ENCODE peak calls at places on chromosomes 12 and 14, in four cellular contexts. H, U, J and E are unnamed samples.

GRCh38 chr14:90177537-90178189 is 78.7 kb upstream of the PSMC1 start:
- DNase-seq in H (no peak), U (no peak), J (no peak), E (no peak)

GRCh38 chr12:82862876-82863649 is 176.4 kb downstream of the TMTC2 start:
- DNase-seq in H (no peak), U (no peak), J (no peak), E (no peak)

GRCh38 chr12:24014853-24015590 is 65.6 kb upstream of the SOX5 start:
- DNase-seq in H (no peak), U (no peak), J (no peak), E (no peak)

GRCh38 chr14:58243790-58244555 is 670 bp upstream of the PSMA3 start:
- DNase-seq in H (no peak), U (peak), J (peak), E (no peak)

GRCh38 chr14:63598821-63599220 is 42.9 kb downstream of the WDR89 start:
- DNase-seq in H (no peak), U (no peak), J (no peak), E (no peak)

GRCh38 chr12:24038211-24038997 is 88.9 kb upstream of the SOX5 start:
- DNase-seq in H (no peak), U (no peak), J (no peak), E (no peak)

GRCh38 chr12:132210223-132211055 is 66.2 kb downstream of the NOC4L start:
- DNase-seq in H (no peak), U (no peak), J (no peak), E (no peak)

GRCh38 chr12:47801170-47801903 is 18.4 kb downstream of the HDAC7 start:
- DNase-seq in H (no peak), U (no peak), J (peak), E (no peak)

GRCh38 chr12:123748661-123749060 is 13.4 kb upstream of the DNAH10 start:
- DNase-seq in H (no peak), U (no peak), J (no peak), E (no peak)

GRCh38 chr12:6069452-6070093 is 54.9 kb downstream of the VWF start:
- DNase-seq in H (peak), U (no peak), J (no peak), E (peak)

GRCh38 chr12:124150176-124150575 is 144.7 kb upstream of the RFLNA start:
- DNase-seq in H (no peak), U (no peak), J (no peak), E (no peak)

GRCh38 chr14:75428230-75429104 is 645 bp downstream of the JDP2 start:
- DNase-seq in H (no peak), U (peak), J (no peak), E (peak)

GRCh38 chr12:22855456-22855855 is 230.5 kb downstream of the ETNK1 start:
- DNase-seq in H (no peak), U (no peak), J (no peak), E (no peak)

GRCh38 chr14:86570371-86570770 is 1040.4 kb downstream of the FLRT2 start:
- DNase-seq in H (no peak), U (no peak), J (no peak), E (peak)

GRCh38 chr14:76257111-76257803 is 105.5 kb downstream of the GPATCH2L start:
- DNase-seq in H (no peak), U (no peak), J (no peak), E (no peak)

GRCh38 chr12:46491548-46491947 is 119.0 kb upstream of the SLC38A2 start:
- DNase-seq in H (no peak), U (no peak), J (peak), E (no peak)

GRCh38 chr12:30622509-30622908 is 73.2 kb downstream of the IPO8 start:
- DNase-seq in H (no peak), U (no peak), J (no peak), E (no peak)

GRCh38 chr12:34295366-34296142 is 273.3 kb downstream of the ALG10 start:
- DNase-seq in H (no peak), U (no peak), J (no peak), E (peak)

GRCh38 chr14:31944256-31945073 is 132.6 kb upstream of the ARHGAP5 start:
- DNase-seq in H (no peak), U (no peak), J (no peak), E (no peak)

GRCh38 chr12:4370265-4370664 is 9.2 kb downstream of the FGF23 start:
- DNase-seq in H (no peak), U (no peak), J (no peak), E (no peak)

GRCh38 chr14:75793806-75794205 is 132.8 kb downstream of the TTLL5 start:
- DNase-seq in H (no peak), U (no peak), J (no peak), E (no peak)

GRCh38 chr14:76936483-76936882 is 92.0 kb downstream of the IRF2BPL start:
- DNase-seq in H (no peak), U (no peak), J (no peak), E (no peak)

GRCh38 chr14:72932893-72933292 is 6.6 kb downstream of the DCAF4 start:
- DNase-seq in H (no peak), U (no peak), J (no peak), E (no peak)

GRCh38 chr12:111455448-111456320 is 50.0 kb downstream of the SH2B3 start:
- DNase-seq in H (no peak), U (no peak), J (no peak), E (no peak)

GRCh38 chr12:8827551-8828347 is 5.3 kb downstream of the A2ML1 start:
- DNase-seq in H (no peak), U (no peak), J (no peak), E (no peak)

GRCh38 chr14:91888641-91889476 is 21.5 kb upstream of the TC2N start:
- DNase-seq in H (no peak), U (no peak), J (no peak), E (no peak)

GRCh38 chr12:101536069-101536674 is 58.6 kb upstream of the MYBPC1 start:
- DNase-seq in H (no peak), U (no peak), J (no peak), E (no peak)

GRCh38 chr12:111240374-111240773 is 128.5 kb downstream of the PHETA1 start:
- DNase-seq in H (no peak), U (no peak), J (no peak), E (no peak)

DNA sequence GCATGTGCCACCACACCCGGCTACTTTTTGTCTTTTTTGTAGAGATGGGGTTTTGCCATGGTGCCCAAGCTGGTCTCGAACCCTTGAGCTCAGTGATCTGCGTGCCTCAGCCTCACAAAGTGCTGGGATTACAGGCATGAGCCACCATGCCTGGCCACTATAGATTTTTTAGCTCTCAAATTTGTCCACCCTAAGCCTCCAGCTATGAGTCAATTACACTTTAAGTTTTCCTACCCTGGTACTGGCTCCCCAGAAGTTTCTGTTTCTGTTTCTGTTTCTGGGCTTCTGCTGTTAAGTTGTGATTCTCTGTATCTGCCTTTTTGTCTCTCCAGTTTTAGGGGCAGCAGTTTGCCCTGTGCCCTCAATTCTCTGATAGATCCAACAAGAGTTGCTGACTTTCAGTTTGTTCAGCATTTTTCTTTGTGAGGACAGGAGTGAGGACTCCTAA is 4.4 kb upstream of the TINF2 start:
- DNase-seq in H (no peak), U (no peak), J (no peak), E (no peak)
- H3K4me3 ChIP-seq in H (no peak), U (no peak), J (no peak), E (no peak)

GRCh38 chr12:84910549-84911241 is 1.9 kb downstream of the SLC6A15 start:
- DNase-seq in H (no peak), U (no peak), J (no peak), E (no peak)
- H3K27ac ChIP-seq in H (no peak), U (no peak), J (no peak), E (no peak)

DNA sequence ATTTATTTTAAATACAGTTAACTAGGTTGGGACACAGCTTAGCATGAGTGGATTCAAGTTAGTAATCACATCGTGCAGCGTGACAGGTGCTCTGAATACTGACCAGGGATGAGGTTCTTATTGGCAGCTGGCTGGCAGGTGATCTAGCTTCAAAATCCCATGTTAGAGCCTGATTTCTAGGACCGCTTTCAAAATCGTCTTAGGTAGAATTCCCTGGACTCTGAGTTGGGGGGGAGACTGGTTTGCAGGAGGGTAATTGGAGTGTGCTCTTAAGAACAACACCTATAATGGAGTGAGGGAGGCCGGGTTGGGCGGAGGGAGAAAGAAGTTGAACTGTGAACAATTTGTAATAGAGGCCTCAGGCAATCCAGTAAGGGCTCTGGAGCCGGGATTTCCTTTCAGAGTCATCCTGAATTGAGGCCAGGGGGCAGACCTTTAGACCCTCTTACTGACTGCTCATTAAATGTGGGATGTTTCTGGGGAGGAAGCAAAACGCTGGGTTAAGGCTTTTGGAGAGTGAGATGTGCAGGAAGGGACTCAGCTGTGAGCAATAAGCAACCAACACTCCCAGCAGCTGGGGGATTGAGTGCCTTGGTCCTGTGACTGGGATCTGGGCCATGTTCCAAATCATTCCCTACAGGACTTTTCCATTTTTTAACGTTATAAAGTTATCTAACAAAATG is 920 bp upstream of the YARS2 start:
- DNase-seq in H (no peak), U (no peak), J (peak), E (no peak)
- H3K4me3 ChIP-seq in H (peak), U (no peak), J (peak), E (no peak)

DNA sequence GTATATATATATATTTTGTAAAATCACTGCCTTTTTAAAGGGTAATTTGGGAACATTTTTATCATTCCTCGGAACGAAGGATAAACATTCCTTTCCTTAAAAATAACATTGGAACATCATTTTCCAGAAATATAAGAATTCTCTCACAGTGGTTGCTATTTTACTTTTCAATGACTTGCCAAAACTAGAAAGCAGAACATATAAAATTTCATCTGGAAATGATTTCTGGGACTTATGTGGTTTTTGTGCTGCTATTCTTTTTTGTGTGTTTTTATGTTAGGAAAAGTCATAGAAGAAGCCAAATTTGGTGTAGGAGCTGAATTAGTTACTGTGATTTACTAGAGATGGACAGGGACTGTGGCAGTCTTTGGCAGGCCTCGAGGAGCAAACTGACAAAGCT is 38.3 kb upstream of the LDHB start:
- DNase-seq in H (no peak), U (no peak), J (no peak), E (no peak)
- H3K27ac ChIP-seq in H (no peak), U (no peak), J (no peak), E (no peak)

DNA sequence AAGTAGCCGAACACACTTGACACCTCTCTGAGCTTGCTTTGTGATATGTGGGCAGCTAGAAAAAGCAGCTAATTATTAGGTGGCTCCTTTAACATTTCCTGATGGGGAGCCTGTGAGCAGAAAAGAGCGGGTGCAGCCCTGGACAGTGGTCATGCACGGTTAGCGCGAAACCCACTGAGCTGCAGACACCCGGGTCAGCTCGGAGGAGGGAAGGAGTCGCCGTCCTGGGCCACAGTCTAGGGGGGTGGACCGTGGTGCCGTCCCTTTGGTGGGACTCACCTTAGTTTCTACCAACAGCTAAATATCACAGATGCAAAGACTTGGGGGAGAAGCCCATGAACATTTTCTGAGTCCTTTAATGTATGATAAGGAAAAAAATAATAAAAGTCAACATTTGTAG is 6.7 kb downstream of the COA8 start:
- DNase-seq in H (no peak), U (no peak), J (no peak), E (no peak)
- H3K4me3 ChIP-seq in H (no peak), U (no peak), J (no peak), E (no peak)

GRCh38 chr14:100573757-100574641 is 13.2 kb downstream of the BEGAIN start:
- DNase-seq in H (no peak), U (no peak), J (no peak), E (no peak)
- H3K27ac ChIP-seq in H (no peak), U (no peak), J (no peak), E (no peak)

DNA sequence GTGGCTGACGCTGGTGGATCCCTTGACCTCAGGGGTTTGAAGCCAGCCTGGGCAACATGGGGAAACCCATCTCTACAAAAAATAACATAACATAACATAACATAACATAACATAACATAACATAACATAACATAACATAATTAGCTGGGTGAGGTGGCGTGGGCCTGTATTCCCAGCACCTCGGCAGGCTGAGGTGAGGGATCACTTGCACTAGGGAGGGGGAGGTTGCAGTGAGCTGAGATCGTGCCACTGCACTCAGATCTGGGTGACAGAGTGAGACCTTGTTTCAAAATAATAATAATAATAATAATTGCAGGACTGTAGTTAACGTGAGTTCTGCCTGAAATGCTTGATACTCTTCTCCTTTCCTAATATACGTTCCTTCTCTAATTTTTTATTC is 1.3 kb downstream of the MAGOHB start:
- DNase-seq in H (no peak), U (no peak), J (no peak), E (no peak)
- H3K4me3 ChIP-seq in H (peak), U (peak), J (peak), E (no peak)

DNA sequence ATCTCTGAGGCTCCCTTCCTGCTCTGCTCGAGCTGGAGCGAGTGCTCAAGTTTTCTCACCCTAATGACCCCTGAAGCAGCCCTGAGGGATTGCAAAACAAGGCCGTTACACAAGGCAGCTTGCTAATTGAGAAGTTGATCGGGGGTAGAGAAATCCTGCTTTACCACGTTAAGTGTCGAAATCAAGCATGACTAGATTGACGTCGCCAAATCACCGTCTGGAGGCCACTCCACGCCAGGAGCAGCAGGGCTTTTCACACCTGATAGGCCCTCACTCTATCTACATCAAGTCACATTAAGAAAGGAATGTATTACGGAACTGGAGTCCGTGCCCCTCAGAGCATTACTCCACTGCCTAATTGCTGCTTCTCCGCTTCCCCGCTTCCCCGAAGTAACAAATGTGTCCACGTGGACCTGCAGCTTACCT is 32.3 kb downstream of the LMO3 start:
- DNase-seq in H (peak), U (peak), J (no peak), E (peak)
- H3K27ac ChIP-seq in H (no peak), U (peak), J (no peak), E (peak)